ENCODE peak calls at places on chromosomes 7 and 10, in eight cellular contexts. One of them, this sample, is unnamed.

GRCh38 chr10:266974-267425 is 131.7 kb downstream of the ZMYND11 start:
- DNase-seq in AG04449: no peak
- DNase-seq in foreskin fibroblast: peak
- DNase-seq in adrenal gland: no peak
- DNase-seq in prostate gland: no peak
- DNase-seq in A549: peak
- DNase-seq in testis: no peak
- DNase-seq in vagina: no peak
- DNase-seq in this sample: no peak

GRCh38 chr10:98085238-98085637 is 49.2 kb upstream of the R3HCC1L start:
- DNase-seq in vagina: no peak
- DNase-seq in AG04449: no peak
- DNase-seq in A549: no peak
- DNase-seq in foreskin fibroblast: no peak
- DNase-seq in adrenal gland: no peak
- DNase-seq in testis: no peak
- DNase-seq in prostate gland: no peak
- DNase-seq in this sample: no peak

GRCh38 chr10:621500-621899 is 68.0 kb downstream of the DIP2C start:
- DNase-seq in testis: no peak
- DNase-seq in A549: no peak
- DNase-seq in prostate gland: no peak
- DNase-seq in AG04449: no peak
- DNase-seq in vagina: no peak
- DNase-seq in adrenal gland: no peak
- DNase-seq in foreskin fibroblast: peak
- DNase-seq in this sample: no peak

GRCh38 chr10:62614389-62615157 is 189.9 kb upstream of the ADO start:
- DNase-seq in foreskin fibroblast: peak
- DNase-seq in adrenal gland: no peak
- DNase-seq in vagina: no peak
- DNase-seq in testis: no peak
- DNase-seq in prostate gland: no peak
- DNase-seq in AG04449: no peak
- DNase-seq in A549: peak
- DNase-seq in this sample: no peak

GRCh38 chr7:141416691-141417268 is 134.4 kb upstream of the AGK start:
- DNase-seq in prostate gland: no peak
- DNase-seq in adrenal gland: no peak
- DNase-seq in foreskin fibroblast: no peak
- DNase-seq in vagina: no peak
- DNase-seq in testis: no peak
- DNase-seq in A549: no peak
- DNase-seq in AG04449: no peak
- DNase-seq in this sample: no peak

GRCh38 chr7:8751557-8752231 is 318.3 kb downstream of the NXPH1 start:
- DNase-seq in vagina: no peak
- DNase-seq in prostate gland: no peak
- DNase-seq in foreskin fibroblast: no peak
- DNase-seq in adrenal gland: no peak
- DNase-seq in testis: no peak
- DNase-seq in AG04449: no peak
- DNase-seq in A549: no peak
- DNase-seq in this sample: peak

GRCh38 chr10:5292196-5292735 is 72.5 kb upstream of the UCN3 start:
- DNase-seq in adrenal gland: no peak
- DNase-seq in vagina: no peak
- DNase-seq in foreskin fibroblast: no peak
- DNase-seq in A549: peak
- DNase-seq in testis: no peak
- DNase-seq in AG04449: no peak
- DNase-seq in prostate gland: no peak
- DNase-seq in this sample: no peak

GRCh38 chr7:91082854-91083495 is 181.3 kb upstream of the FZD1 start:
- DNase-seq in vagina: no peak
- DNase-seq in adrenal gland: no peak
- DNase-seq in A549: peak
- DNase-seq in AG04449: no peak
- DNase-seq in foreskin fibroblast: peak
- DNase-seq in prostate gland: no peak
- DNase-seq in testis: no peak
- DNase-seq in this sample: no peak

GRCh38 chr7:21028990-21029337 is 242.3 kb upstream of the SP8 start:
- DNase-seq in foreskin fibroblast: no peak
- DNase-seq in testis: no peak
- DNase-seq in A549: no peak
- DNase-seq in vagina: no peak
- DNase-seq in AG04449: no peak
- DNase-seq in prostate gland: no peak
- DNase-seq in adrenal gland: no peak
- DNase-seq in this sample: no peak

GRCh38 chr10:114596793-114597192 is 61.3 kb downstream of the ABLIM1 start:
- DNase-seq in A549: no peak
- DNase-seq in foreskin fibroblast: no peak
- DNase-seq in AG04449: no peak
- DNase-seq in adrenal gland: no peak
- DNase-seq in testis: no peak
- DNase-seq in prostate gland: no peak
- DNase-seq in vagina: peak
- DNase-seq in this sample: no peak

DNA sequence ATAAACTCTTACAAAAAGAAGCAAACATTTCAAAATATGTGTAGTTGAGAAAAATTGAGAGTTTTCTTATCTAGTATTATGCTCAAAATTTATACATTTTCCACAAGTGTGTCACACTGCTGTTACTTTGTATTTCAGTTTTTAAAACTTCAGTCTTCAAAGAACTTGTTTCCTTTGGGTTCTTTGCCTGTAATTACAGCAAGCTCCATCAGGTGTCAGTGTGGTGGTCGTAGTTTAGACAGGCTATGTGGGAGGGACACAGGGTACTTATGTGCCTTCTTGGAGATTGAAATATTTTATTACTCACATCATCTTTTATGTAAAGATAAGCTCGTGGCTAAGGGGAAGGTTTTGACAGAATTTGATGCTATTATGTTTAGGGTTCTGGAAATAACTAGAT is 360.5 kb downstream of the FGFR2 start:
- DNase-seq in AG04449: no peak
- DNase-seq in adrenal gland: no peak
- DNase-seq in vagina: no peak
- DNase-seq in testis: no peak
- DNase-seq in A549: peak
- DNase-seq in foreskin fibroblast: no peak
- DNase-seq in prostate gland: no peak
- DNase-seq in this sample: no peak
- TF ChIP-seq CTCF in AG04449: no peak
- TF ChIP-seq CTCF in adrenal gland: no peak
- TF ChIP-seq CTCF in vagina: no peak
- TF ChIP-seq CTCF in testis: no peak
- TF ChIP-seq CTCF in A549: no peak
- TF ChIP-seq CTCF in foreskin fibroblast: no peak
- TF ChIP-seq CTCF in prostate gland: no peak
- TF ChIP-seq CTCF in this sample: no peak

GRCh38 chr7:134781171-134781570 is 1.7 kb downstream of the CALD1 start:
- DNase-seq in foreskin fibroblast: no peak
- DNase-seq in prostate gland: no peak
- DNase-seq in vagina: no peak
- DNase-seq in adrenal gland: no peak
- DNase-seq in A549: no peak
- DNase-seq in testis: no peak
- DNase-seq in AG04449: no peak
- DNase-seq in this sample: no peak

GRCh38 chr7:134778941-134779740 is at the start of gene CALD1:
- DNase-seq in testis: peak
- DNase-seq in vagina: peak
- DNase-seq in adrenal gland: peak
- DNase-seq in AG04449: peak
- DNase-seq in A549: peak
- DNase-seq in prostate gland: peak
- DNase-seq in foreskin fibroblast: peak
- DNase-seq in this sample: peak

GRCh38 chr7:134779741-134780065 is 269 bp downstream of the CALD1 start:
- DNase-seq in A549: no peak
- DNase-seq in adrenal gland: no peak
- DNase-seq in prostate gland: no peak
- DNase-seq in AG04449: no peak
- DNase-seq in foreskin fibroblast: no peak
- DNase-seq in testis: no peak
- DNase-seq in vagina: no peak
- DNase-seq in this sample: no peak

GRCh38 chr7:134782121-134782623 is 2.7 kb downstream of the CALD1 start:
- DNase-seq in testis: no peak
- DNase-seq in A549: no peak
- DNase-seq in adrenal gland: no peak
- DNase-seq in AG04449: no peak
- DNase-seq in foreskin fibroblast: no peak
- DNase-seq in prostate gland: no peak
- DNase-seq in vagina: no peak
- DNase-seq in this sample: no peak

DNA sequence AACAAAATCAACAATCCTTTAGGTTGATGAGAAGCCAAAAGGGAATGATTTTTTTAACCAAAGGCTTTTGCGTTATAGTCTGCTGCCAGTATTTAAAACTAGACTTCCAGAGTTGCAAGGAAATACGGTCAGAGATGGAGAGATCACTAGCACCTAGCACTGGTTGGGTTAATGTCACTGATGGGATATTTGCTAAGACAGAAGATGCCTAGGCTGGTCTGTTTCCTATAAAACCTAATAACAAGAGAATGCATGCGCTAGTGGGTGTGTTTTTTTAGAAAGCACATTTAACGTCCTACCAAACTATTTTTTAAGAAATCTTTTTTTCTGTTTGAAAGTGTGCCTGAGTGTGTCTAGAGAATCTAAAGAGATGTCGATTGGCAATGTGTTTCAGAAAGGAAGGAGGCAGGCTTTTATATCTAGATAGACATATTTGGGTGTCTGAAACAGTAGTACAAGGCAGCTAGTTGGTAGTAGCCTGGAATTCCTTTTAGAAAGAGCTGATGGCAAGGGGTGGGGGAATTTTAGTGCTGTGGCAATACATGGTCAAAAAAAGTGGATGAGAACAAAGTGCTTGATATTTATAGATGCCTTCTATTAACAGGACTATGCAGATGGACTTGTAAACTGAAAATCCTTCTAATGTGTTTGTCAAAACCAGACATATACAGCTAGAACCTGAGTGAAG is 876 bp downstream of the CALD1 start:
- DNase-seq in foreskin fibroblast: peak
- DNase-seq in vagina: no peak
- DNase-seq in AG04449: no peak
- DNase-seq in adrenal gland: no peak
- DNase-seq in prostate gland: no peak
- DNase-seq in testis: no peak
- DNase-seq in A549: no peak
- DNase-seq in this sample: no peak
- H3K4me3 ChIP-seq in foreskin fibroblast: peak
- H3K4me3 ChIP-seq in vagina: peak
- H3K4me3 ChIP-seq in AG04449: peak
- H3K4me3 ChIP-seq in adrenal gland: no peak
- H3K4me3 ChIP-seq in prostate gland: peak
- H3K4me3 ChIP-seq in testis: peak
- H3K4me3 ChIP-seq in A549: peak
- H3K4me3 ChIP-seq in this sample: peak

GRCh38 chr7:95921543-95921942 is 149.2 kb downstream of the DYNC1I1 start:
- DNase-seq in AG04449: no peak
- DNase-seq in vagina: no peak
- DNase-seq in testis: no peak
- DNase-seq in adrenal gland: no peak
- DNase-seq in prostate gland: no peak
- DNase-seq in foreskin fibroblast: peak
- DNase-seq in A549: no peak
- DNase-seq in this sample: no peak

GRCh38 chr7:95917622-95918021 is 145.3 kb downstream of the DYNC1I1 start:
- DNase-seq in testis: no peak
- DNase-seq in A549: no peak
- DNase-seq in adrenal gland: no peak
- DNase-seq in vagina: no peak
- DNase-seq in AG04449: no peak
- DNase-seq in foreskin fibroblast: no peak
- DNase-seq in prostate gland: no peak
- DNase-seq in this sample: no peak

GRCh38 chr7:95916573-95917371 is 144.4 kb downstream of the DYNC1I1 start:
- DNase-seq in foreskin fibroblast: peak
- DNase-seq in testis: peak
- DNase-seq in prostate gland: peak
- DNase-seq in adrenal gland: peak
- DNase-seq in AG04449: peak
- DNase-seq in vagina: no peak
- DNase-seq in A549: peak
- DNase-seq in this sample: peak

GRCh38 chr7:95922191-95922590 is 149.8 kb downstream of the DYNC1I1 start:
- DNase-seq in vagina: no peak
- DNase-seq in AG04449: no peak
- DNase-seq in adrenal gland: no peak
- DNase-seq in testis: no peak
- DNase-seq in A549: no peak
- DNase-seq in foreskin fibroblast: no peak
- DNase-seq in prostate gland: no peak
- DNase-seq in this sample: no peak

GRCh38 chr7:95919574-95919973 is 147.2 kb downstream of the DYNC1I1 start:
- DNase-seq in foreskin fibroblast: no peak
- DNase-seq in A549: no peak
- DNase-seq in AG04449: no peak
- DNase-seq in testis: no peak
- DNase-seq in vagina: no peak
- DNase-seq in adrenal gland: no peak
- DNase-seq in prostate gland: no peak
- DNase-seq in this sample: no peak
- TF ChIP-seq CTCF in foreskin fibroblast: no peak
- TF ChIP-seq CTCF in A549: no peak
- TF ChIP-seq CTCF in AG04449: no peak
- TF ChIP-seq CTCF in testis: no peak
- TF ChIP-seq CTCF in vagina: no peak
- TF ChIP-seq CTCF in adrenal gland: no peak
- TF ChIP-seq CTCF in prostate gland: no peak
- TF ChIP-seq CTCF in this sample: no peak

DNA sequence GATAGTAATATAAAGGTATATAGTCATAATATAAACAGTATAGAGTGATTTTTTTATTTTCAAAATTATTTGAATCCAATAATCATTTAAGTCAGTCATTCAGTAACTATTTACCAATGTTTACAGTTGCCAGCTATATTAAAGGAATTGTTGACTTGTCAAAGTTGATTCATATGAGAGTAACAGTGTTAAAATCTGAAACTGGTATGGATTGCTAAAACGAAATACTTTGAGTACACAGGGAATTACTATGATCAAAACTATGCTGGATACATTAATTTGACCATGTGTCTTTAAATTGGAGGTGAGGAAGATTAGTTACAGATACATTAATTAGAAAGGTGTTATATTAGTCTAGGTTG is 282.6 kb downstream of the ADK start:
- DNase-seq in AG04449: no peak
- DNase-seq in foreskin fibroblast: no peak
- DNase-seq in prostate gland: no peak
- DNase-seq in vagina: no peak
- DNase-seq in A549: no peak
- DNase-seq in testis: no peak
- DNase-seq in adrenal gland: no peak
- DNase-seq in this sample: no peak
- H3K4me3 ChIP-seq in AG04449: no peak
- H3K4me3 ChIP-seq in foreskin fibroblast: no peak
- H3K4me3 ChIP-seq in prostate gland: no peak
- H3K4me3 ChIP-seq in vagina: no peak
- H3K4me3 ChIP-seq in A549: no peak
- H3K4me3 ChIP-seq in testis: no peak
- H3K4me3 ChIP-seq in adrenal gland: no peak
- H3K4me3 ChIP-seq in this sample: no peak